ENCODE peak calls at places on chromosomes 13 and 19, in seven cellular contexts. I is cardiac muscle cell, Q is prostate gland, H is neural progenitor cell, L is brain microvascular endothelial cell, J is pancreas, N is PC-3. S is an unnamed sample. For H3K27me3, the result is how much of the 10 kb centered on the place peaks cover.

GRCh38 chr19:17753976-17754375 is 2.7 kb downstream of the FCHO1 start:
- DNase-seq in I (no peak), Q (no peak), H (peak), L (no peak), J (no peak), N (no peak), S (no peak)

GRCh38 chr19:28435551-28436261 is 777.2 kb downstream of the UQCRFS1 start:
- DNase-seq in I (no peak), Q (no peak), H (no peak), L (no peak), J (no peak), N (no peak), S (no peak)

GRCh38 chr19:21022996-21023395 is 2.5 kb downstream of the ZNF430 start:
- DNase-seq in I (peak), Q (no peak), H (no peak), L (peak), J (no peak), N (peak), S (no peak)

GRCh38 chr19:1169921-1170885 is 3.9 kb downstream of the SBNO2 start:
- DNase-seq in I (peak), Q (peak), H (no peak), L (no peak), J (no peak), N (peak), S (peak)

GRCh38 chr13:43363156-43363918 is 340.0 kb downstream of the DNAJC15 start:
- DNase-seq in I (peak), Q (no peak), H (no peak), L (no peak), J (no peak), N (no peak), S (peak)

GRCh38 chr19:7554990-7555864 is 19.7 kb downstream of the PNPLA6 start:
- DNase-seq in I (no peak), Q (no peak), H (peak), L (no peak), J (no peak), N (no peak), S (no peak)

GRCh38 chr13:85864963-85865530 is 65.8 kb upstream of the SLITRK6 start:
- DNase-seq in I (peak), Q (no peak), H (peak), L (peak), J (no peak), N (peak), S (peak)

GRCh38 chr13:104310861-104311260 is 1244.6 kb upstream of the SLC10A2 start:
- DNase-seq in I (no peak), Q (no peak), H (no peak), L (no peak), J (no peak), N (peak), S (no peak)

GRCh38 chr19:58182577-58182988 is 278 bp upstream of the ZNF274 start:
- DNase-seq in I (no peak), Q (no peak), H (no peak), L (peak), J (no peak), N (no peak), S (no peak)

GRCh38 chr19:55526216-55527196 is 10.4 kb downstream of the SBK2 start:
- DNase-seq in I (peak), Q (peak), H (no peak), L (peak), J (peak), N (peak), S (no peak)

GRCh38 chr19:15631817-15632216 is 8.9 kb upstream of the CYP4F3 start:
- DNase-seq in I (peak), Q (no peak), H (peak), L (no peak), J (no peak), N (peak), S (no peak)

GRCh38 chr13:30978981-30979956 is 46.8 kb downstream of the TEX26 start:
- DNase-seq in I (peak), Q (no peak), H (peak), L (no peak), J (peak), N (peak), S (no peak)

GRCh38 chr19:8501968-8502367 is 472 bp downstream of the PRAM1 start:
- DNase-seq in I (no peak), Q (no peak), H (no peak), L (no peak), J (no peak), N (no peak), S (no peak)

GRCh38 chr13:87122551-87122950 is 548.6 kb upstream of the SLITRK5 start:
- DNase-seq in I (peak), Q (no peak), H (no peak), L (peak), J (no peak), N (peak), S (no peak)

GRCh38 chr13:30341815-30342570 is 34.6 kb upstream of the KATNAL1 start:
- DNase-seq in I (peak), Q (peak), H (no peak), L (peak), J (peak), N (peak), S (peak)

GRCh38 chr13:108460043-108460442 is 169.4 kb upstream of the MYO16 start:
- DNase-seq in I (no peak), Q (no peak), H (no peak), L (no peak), J (no peak), N (no peak), S (no peak)

GRCh38 chr13:104477256-104477655 is 1411.0 kb upstream of the SLC10A2 start:
- DNase-seq in I (no peak), Q (no peak), H (no peak), L (peak), J (no peak), N (no peak), S (no peak)

GRCh38 chr19:4713384-4713951 is 10.2 kb downstream of the DPP9 start:
- DNase-seq in I (peak), Q (peak), H (no peak), L (peak), J (peak), N (peak), S (peak)
- H3K4me3 ChIP-seq in I (no peak), Q (no peak), H (no peak), L (no peak), J (no peak), N (peak), S (no peak)

GRCh38 chr13:60267498-60268202 is 103.9 kb upstream of the DIAPH3 start:
- DNase-seq in I (peak), Q (peak), H (peak), L (no peak), J (peak), N (no peak), S (no peak)
- TF ChIP-seq CTCF in I (no peak), Q (no peak), H (peak), L (no peak), J (no peak), N (no peak), S (no peak)

GRCh38 chr13:26772531-26772930 is 11.9 kb upstream of the GPR12 start:
- DNase-seq in I (no peak), Q (no peak), H (no peak), L (no peak), J (no peak), N (no peak), S (no peak)

GRCh38 chr13:26771796-26772195 is 11.2 kb upstream of the GPR12 start:
- DNase-seq in I (no peak), Q (no peak), H (no peak), L (no peak), J (no peak), N (no peak), S (no peak)
- H3K27me3 ChIP-seq in I (under half), Q (under half), H (under half), L (under half), J (under half), N (under half), S (under half)

DNA sequence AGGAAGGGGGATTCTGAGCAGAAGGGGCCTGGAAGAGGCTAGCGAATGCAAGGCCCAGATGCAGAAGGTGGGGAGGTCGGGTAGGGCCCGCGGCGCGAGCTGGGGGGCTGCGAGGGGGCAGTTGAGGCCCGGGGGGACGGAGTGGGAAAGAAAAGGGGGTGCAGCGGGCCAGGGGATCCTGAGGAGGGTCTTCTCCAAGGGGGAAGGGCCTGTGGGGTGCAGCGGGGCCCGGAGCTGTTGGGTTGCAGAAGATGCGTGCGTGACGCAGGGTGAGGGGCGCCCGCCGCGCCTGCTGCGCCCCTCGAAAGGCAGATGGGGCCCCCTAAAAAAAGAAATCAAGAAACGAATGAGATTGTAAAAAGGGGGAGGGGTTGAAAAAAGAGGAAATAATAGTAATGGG is 313 bp downstream of the ZNF541 start:
- DNase-seq in I (no peak), Q (no peak), H (no peak), L (no peak), J (no peak), N (no peak), S (no peak)
- H3K4me3 ChIP-seq in I (no peak), Q (no peak), H (no peak), L (no peak), J (no peak), N (no peak), S (no peak)

GRCh38 chr13:80116107-80116506 is 224.8 kb downstream of the SPRY2 start:
- DNase-seq in I (peak), Q (no peak), H (no peak), L (peak), J (no peak), N (peak), S (peak)
- TF ChIP-seq CTCF in I (no peak), Q (no peak), H (no peak), L (no peak), J (no peak), N (no peak), S (no peak)

GRCh38 chr19:42178791-42179500 is 38.5 kb downstream of the DEDD2 start:
- DNase-seq in I (no peak), Q (no peak), H (no peak), L (no peak), J (no peak), N (no peak), S (no peak)
- H3K27me3 ChIP-seq in I (half or more), Q (under half), H (half or more), L (under half), J (under half), N (under half), S (half or more)

GRCh38 chr19:4077800-4078683 is 11.3 kb upstream of the ZBTB7A start:
- DNase-seq in I (peak), Q (no peak), H (no peak), L (no peak), J (no peak), N (peak), S (no peak)
- H3K4me3 ChIP-seq in I (no peak), Q (peak), H (no peak), L (peak), J (peak), N (peak), S (peak)

GRCh38 chr19:34275705-34276104 is 21.4 kb downstream of the GARRE1 start:
- DNase-seq in I (no peak), Q (no peak), H (no peak), L (no peak), J (no peak), N (no peak), S (no peak)

GRCh38 chr19:34277244-34277643 is 22.9 kb downstream of the GARRE1 start:
- DNase-seq in I (no peak), Q (no peak), H (no peak), L (no peak), J (no peak), N (no peak), S (no peak)

GRCh38 chr19:34274827-34275625 is 20.7 kb downstream of the GARRE1 start:
- DNase-seq in I (peak), Q (no peak), H (no peak), L (peak), J (no peak), N (peak), S (peak)

GRCh38 chr19:34278783-34279182 is 24.4 kb downstream of the GARRE1 start:
- DNase-seq in I (no peak), Q (no peak), H (no peak), L (no peak), J (no peak), N (no peak), S (no peak)

GRCh38 chr19:34276614-34277013 is 22.3 kb downstream of the GARRE1 start:
- DNase-seq in I (no peak), Q (no peak), H (no peak), L (no peak), J (no peak), N (no peak), S (no peak)
- TF ChIP-seq CTCF in I (no peak), Q (no peak), H (no peak), L (no peak), J (no peak), N (no peak), S (no peak)

GRCh38 chr19:10518444-10519361 is 1.5 kb upstream of the S1PR5 start:
- DNase-seq in I (no peak), Q (no peak), H (peak), L (no peak), J (peak), N (no peak), S (no peak)
- H3K27me3 ChIP-seq in I (half or more), Q (under half), H (half or more), L (under half), J (under half), N (under half), S (under half)

DNA sequence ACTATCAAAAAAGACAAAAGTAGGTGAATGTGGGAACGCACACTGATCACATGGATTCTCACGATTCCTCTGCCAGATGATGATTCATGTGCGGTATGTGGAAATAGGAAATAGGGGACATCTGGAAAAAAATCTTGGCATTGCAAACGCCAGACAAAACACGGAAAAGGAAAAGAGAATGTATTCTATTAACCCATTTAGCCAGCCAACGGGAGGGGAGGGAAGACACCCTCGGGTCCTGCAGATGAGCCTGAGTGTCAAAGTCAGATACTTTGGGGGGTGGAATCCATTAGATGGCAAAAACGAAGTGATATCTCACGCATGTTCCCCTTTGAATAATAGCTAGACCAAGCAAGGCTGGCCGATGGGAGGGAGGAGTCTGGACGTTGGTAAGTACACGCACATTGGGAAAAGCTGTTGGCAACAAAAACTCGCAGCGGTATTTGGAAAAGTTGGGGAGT is 73.7 kb downstream of the COL4A1 start:
- DNase-seq in I (peak), Q (no peak), H (no peak), L (peak), J (no peak), N (peak), S (peak)
- H3K4me3 ChIP-seq in I (no peak), Q (no peak), H (no peak), L (no peak), J (no peak), N (no peak), S (peak)

S was measured in AG04450.